ENCODE peak calls at places on chromosomes 12 and 14, in nine cellular contexts. T is NCI-H1436; Z is stimulated activated CD8-positive, alpha-beta memory T cell treated with anti-CD3 and anti-CD28 coated beads, Interleukin-2, amount 100 ng/mL, for 1 hour; H is psoas muscle; I is fibroblast of gingiva; F is OCI-LY7; A is Daoy; R is HTR-8/SVneo; U is brain microvascular endothelial cell. P is an unnamed sample.

GRCh38 chr14:100586520-100587247 is 533 bp downstream of the BEGAIN start:
- DNase-seq in A (peak), R (peak), U (no peak), T (peak), F (no peak), H (peak), I (no peak), Z (no peak), P (peak)

GRCh38 chr12:49059063-49059384 is 1.6 kb downstream of the KMT2D start:
- DNase-seq in A (no peak), R (no peak), I (no peak), T (no peak), H (no peak), U (no peak), F (no peak), Z (no peak), P (no peak)

GRCh38 chr14:26191666-26192065 is 406.2 kb downstream of the NOVA1 start:
- DNase-seq in U (no peak), T (no peak), R (no peak), I (no peak), Z (no peak), F (no peak), H (no peak), A (no peak), P (no peak)

GRCh38 chr14:42642787-42643186 is 1036.1 kb downstream of the LRFN5 start:
- DNase-seq in U (no peak), F (no peak), A (no peak), Z (no peak), T (no peak), H (no peak), I (no peak), R (no peak), P (no peak)

GRCh38 chr12:18135086-18135485 is 45.1 kb upstream of the RERGL start:
- DNase-seq in T (no peak), Z (no peak), U (no peak), H (no peak), F (no peak), R (no peak), I (no peak), A (no peak), P (no peak)

GRCh38 chr14:58796636-58797429 is 159.1 kb downstream of the DACT1 start:
- DNase-seq in F (no peak), H (no peak), A (no peak), Z (no peak), I (no peak), T (no peak), R (no peak), U (no peak), P (peak)

GRCh38 chr12:47610847-47611246 is 95.0 kb downstream of the RPAP3 start:
- DNase-seq in I (no peak), A (no peak), Z (no peak), U (no peak), F (no peak), T (no peak), R (no peak), H (no peak), P (no peak)

GRCh38 chr12:109173443-109174240 is 57.3 kb downstream of the ACACB start:
- DNase-seq in H (no peak), A (no peak), R (no peak), Z (no peak), U (no peak), F (no peak), T (no peak), I (no peak), P (peak)

GRCh38 chr14:31950760-31951637 is 126.1 kb upstream of the ARHGAP5 start:
- DNase-seq in Z (no peak), R (peak), H (peak), T (peak), I (no peak), A (peak), F (no peak), U (no peak), P (peak)

GRCh38 chr12:48933664-48934311 is 8.5 kb upstream of the FKBP11 start:
- DNase-seq in R (no peak), T (no peak), F (no peak), H (no peak), I (no peak), A (no peak), Z (no peak), U (no peak), P (no peak)

GRCh38 chr12:45730116-45730841 is 773 bp downstream of the ARID2 start:
- DNase-seq in U (peak), T (peak), Z (peak), F (peak), I (peak), R (peak), A (peak), H (peak), P (peak)

GRCh38 chr14:54338696-54339317 is 58.0 kb upstream of the CDKN3 start:
- DNase-seq in T (no peak), U (peak), F (no peak), R (peak), I (peak), Z (no peak), H (no peak), A (peak), P (peak)

GRCh38 chr14:101849125-101849524 is 87.6 kb downstream of the PPP2R5C start:
- DNase-seq in I (no peak), A (no peak), Z (no peak), U (no peak), R (no peak), T (no peak), F (no peak), H (no peak), P (no peak)

GRCh38 chr14:50999726-51000125 is 55.4 kb upstream of the PYGL start:
- DNase-seq in T (no peak), U (no peak), A (peak), H (no peak), R (no peak), I (no peak), Z (no peak), F (no peak), P (no peak)

GRCh38 chr12:30110505-30110904 is 326.8 kb upstream of the TMTC1 start:
- DNase-seq in Z (no peak), F (no peak), U (no peak), R (no peak), A (no peak), T (no peak), H (no peak), I (no peak), P (no peak)

GRCh38 chr14:29601559-29602109 is 326.0 kb downstream of the PRKD1 start:
- DNase-seq in F (no peak), U (no peak), H (no peak), I (no peak), Z (no peak), T (no peak), A (no peak), R (no peak), P (no peak)

GRCh38 chr14:32007755-32008374 is 69.2 kb upstream of the ARHGAP5 start:
- DNase-seq in T (no peak), A (no peak), U (no peak), R (no peak), H (no peak), I (no peak), Z (no peak), F (no peak), P (no peak)

GRCh38 chr12:105474672-105475071 is 144.2 kb downstream of the C12orf75 start:
- DNase-seq in A (peak), F (no peak), Z (no peak), R (no peak), I (no peak), U (no peak), H (no peak), T (no peak), P (peak)

GRCh38 chr12:91990525-91990924 is 155.1 kb downstream of the BTG1 start:
- DNase-seq in Z (no peak), F (no peak), A (no peak), U (no peak), H (no peak), R (no peak), I (no peak), T (no peak), P (no peak)

P was measured in endodermal cell.